ENCODE peak calls at places on chromosomes 12 and 14, in six cellular contexts. D, Q, C, Z, F and B are unnamed samples.

GRCh38 chr14:93894992-93895391 is 32.2 kb upstream of the FAM181A start:
- DNase-seq in D (no peak), Q (no peak), C (no peak), Z (no peak), F (no peak), B (no peak)

GRCh38 chr14:55438066-55438683 is 2.2 kb downstream of the TBPL2 start:
- DNase-seq in D (no peak), Q (peak), C (peak), Z (no peak), F (no peak), B (peak)

GRCh38 chr12:507261-507853 is 47.6 kb downstream of the B4GALNT3 start:
- DNase-seq in D (no peak), Q (no peak), C (no peak), Z (no peak), F (no peak), B (no peak)

GRCh38 chr12:132583311-132583710 is 27.1 kb downstream of the LRCOL1 start:
- DNase-seq in D (no peak), Q (no peak), C (no peak), Z (no peak), F (no peak), B (no peak)

GRCh38 chr12:101564912-101565311 is 29.9 kb upstream of the MYBPC1 start:
- DNase-seq in D (no peak), Q (no peak), C (no peak), Z (no peak), F (no peak), B (no peak)

GRCh38 chr12:120136093-120136770 is 19.7 kb upstream of the RAB35 start:
- DNase-seq in D (no peak), Q (no peak), C (no peak), Z (no peak), F (no peak), B (no peak)

GRCh38 chr14:32078030-32078793 is 1.1 kb downstream of the ARHGAP5 start:
- DNase-seq in D (no peak), Q (no peak), C (peak), Z (peak), F (no peak), B (no peak)

GRCh38 chr14:21455912-21456667 is at the start of gene CHD8:
- DNase-seq in D (peak), Q (peak), C (peak), Z (peak), F (peak), B (peak)

GRCh38 chr12:52205584-52206308 is 13.9 kb upstream of the KRT80 start:
- DNase-seq in D (no peak), Q (no peak), C (no peak), Z (no peak), F (no peak), B (no peak)

GRCh38 chr14:44507183-44507582 is at the start of gene FSCB:
- DNase-seq in D (no peak), Q (no peak), C (no peak), Z (no peak), F (no peak), B (no peak)

GRCh38 chr12:15712160-15712559 is 77.0 kb downstream of the EPS8 start:
- DNase-seq in D (no peak), Q (no peak), C (no peak), Z (no peak), F (no peak), B (no peak)

GRCh38 chr14:22928237-22929103 is 706 bp downstream of the PRMT5 start:
- DNase-seq in D (no peak), Q (no peak), C (no peak), Z (no peak), F (no peak), B (no peak)

GRCh38 chr12:47734725-47735480 is 9.6 kb upstream of the ENDOU start:
- DNase-seq in D (no peak), Q (no peak), C (no peak), Z (no peak), F (no peak), B (no peak)

GRCh38 chr12:112676526-112676925 is 115.0 kb upstream of the RPH3A start:
- DNase-seq in D (no peak), Q (no peak), C (no peak), Z (no peak), F (no peak), B (no peak)

GRCh38 chr14:44962573-44963528 is 861 bp downstream of the TOGARAM1 start:
- DNase-seq in D (no peak), Q (peak), C (peak), Z (peak), F (no peak), B (peak)

GRCh38 chr14:75982724-75983358 is 1.0 kb upstream of the TGFB3 start:
- DNase-seq in D (no peak), Q (no peak), C (no peak), Z (no peak), F (no peak), B (no peak)

GRCh38 chr14:81137316-81137715 is 83.4 kb downstream of the GTF2A1 start:
- DNase-seq in D (no peak), Q (peak), C (no peak), Z (no peak), F (peak), B (no peak)

GRCh38 chr14:91068642-91069041 is 8.2 kb upstream of the RPS6KA5 start:
- DNase-seq in D (no peak), Q (peak), C (no peak), Z (no peak), F (no peak), B (no peak)

GRCh38 chr12:120687570-120688289 is 781 bp downstream of the MLEC start:
- DNase-seq in D (no peak), Q (no peak), C (peak), Z (no peak), F (no peak), B (no peak)

GRCh38 chr12:57242329-57242690 is 8.7 kb downstream of the STAC3 start:
- DNase-seq in D (no peak), Q (no peak), C (no peak), Z (no peak), F (no peak), B (no peak)

GRCh38 chr14:35420036-35420811 is 15.7 kb upstream of the NFKBIA start:
- DNase-seq in D (no peak), Q (no peak), C (no peak), Z (no peak), F (no peak), B (no peak)

GRCh38 chr12:65962921-65963883 is 138.9 kb downstream of the HMGA2 start:
- DNase-seq in D (no peak), Q (peak), C (peak), Z (no peak), F (no peak), B (peak)
- TF ChIP-seq CTCF in D (no peak), Q (no peak), C (peak), Z (no peak), F (peak), B (peak)

GRCh38 chr14:52797653-52798052 is 6.2 kb upstream of the GNPNAT1 start:
- DNase-seq in D (no peak), Q (no peak), C (no peak), Z (no peak), F (no peak), B (no peak)

GRCh38 chr14:52802597-52802996 is 11.2 kb upstream of the GNPNAT1 start:
- DNase-seq in D (no peak), Q (no peak), C (no peak), Z (no peak), F (peak), B (no peak)

GRCh38 chr14:52793061-52793460 is 1.7 kb upstream of the GNPNAT1 start:
- DNase-seq in D (no peak), Q (no peak), C (no peak), Z (no peak), F (no peak), B (no peak)

GRCh38 chr14:52801014-52801708 is 9.8 kb upstream of the GNPNAT1 start:
- DNase-seq in D (no peak), Q (peak), C (no peak), Z (no peak), F (peak), B (no peak)

GRCh38 chr14:52798826-52799225 is 7.4 kb upstream of the GNPNAT1 start:
- DNase-seq in D (no peak), Q (no peak), C (no peak), Z (no peak), F (no peak), B (no peak)
- TF ChIP-seq CTCF in D (no peak), Q (no peak), C (no peak), Z (no peak), F (no peak), B (no peak)

DNA sequence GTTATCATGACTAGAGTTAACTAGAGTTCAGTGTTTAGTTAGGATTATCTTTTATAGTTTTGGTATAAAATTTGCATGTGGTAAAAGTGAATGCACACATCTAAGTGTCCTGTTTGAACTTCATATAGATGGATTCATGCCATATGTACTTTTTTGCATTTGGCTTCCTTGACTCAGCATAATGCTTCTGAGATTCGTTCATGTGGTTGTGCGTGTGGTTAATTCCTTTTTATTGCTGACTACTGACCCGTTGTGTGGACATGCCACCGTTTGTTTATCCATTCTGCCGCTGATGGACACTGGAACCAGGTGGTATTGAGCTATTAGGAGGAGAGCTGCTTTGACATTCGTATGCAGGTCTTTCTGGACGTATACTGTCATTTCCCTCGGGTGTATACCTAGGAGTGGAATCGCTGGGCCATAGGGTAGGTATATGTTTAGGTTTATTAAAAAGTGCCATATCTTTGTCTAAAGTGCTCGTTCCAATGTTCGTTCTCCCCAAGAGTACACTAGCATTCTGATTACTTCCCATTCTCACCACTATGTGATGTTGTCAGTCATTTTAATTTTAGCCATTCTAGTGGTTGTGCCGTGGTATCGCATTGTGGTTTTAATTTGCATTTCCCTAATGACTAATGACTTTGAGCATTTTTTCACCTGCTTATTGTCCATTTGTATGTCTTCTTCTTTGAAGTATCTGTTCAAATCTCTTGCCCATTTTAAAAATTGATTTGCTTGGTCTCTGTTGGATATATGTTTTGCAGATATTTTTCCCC is 37.7 kb downstream of the RIN3 start:
- DNase-seq in D (no peak), Q (no peak), C (no peak), Z (no peak), F (no peak), B (no peak)
- TF ChIP-seq CTCF in D (no peak), Q (peak), C (no peak), Z (no peak), F (no peak), B (no peak)

DNA sequence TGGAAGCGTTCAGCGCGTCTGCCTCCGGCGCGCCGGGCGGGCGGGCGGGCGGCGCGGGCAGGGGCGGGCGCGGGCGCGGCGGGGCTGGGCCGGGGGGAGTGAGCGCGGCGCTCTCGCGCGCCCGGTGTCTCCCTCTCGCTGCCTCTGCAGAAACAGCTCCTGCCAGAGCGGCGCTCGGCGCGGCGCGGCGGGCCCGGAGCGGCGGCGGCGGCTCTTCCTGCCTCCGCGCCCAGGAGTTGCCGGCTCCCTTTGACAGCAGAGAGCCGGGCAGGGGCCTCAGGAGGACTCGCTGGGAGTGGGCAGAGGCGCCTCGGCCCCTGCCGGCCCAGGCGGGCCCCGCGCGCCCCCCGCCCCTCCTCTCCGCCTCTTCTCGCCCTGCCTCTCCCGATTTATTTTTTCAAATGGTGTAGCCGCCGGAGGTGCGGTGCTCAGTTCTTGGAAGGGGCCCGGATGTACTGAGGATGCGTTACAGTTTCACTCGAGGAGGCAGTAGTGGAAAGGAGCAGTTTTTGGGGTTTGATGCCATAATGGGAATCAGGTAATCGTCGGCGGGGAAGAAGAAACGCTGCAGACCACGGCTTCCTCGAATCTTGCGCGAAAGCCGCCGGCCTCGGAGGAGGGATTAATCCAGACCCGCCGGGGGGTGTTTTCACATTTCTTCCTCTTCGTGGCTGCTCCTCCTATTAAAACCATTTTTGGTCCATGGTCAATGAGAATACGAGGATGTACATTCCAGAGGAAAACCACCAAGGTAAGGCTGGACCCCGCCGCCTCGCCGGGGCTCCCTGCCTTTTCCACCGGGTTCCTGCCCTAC is at the start of gene CACNA1C:
- DNase-seq in D (no peak), Q (no peak), C (peak), Z (no peak), F (no peak), B (peak)
- TF ChIP-seq CTCF in D (no peak), Q (peak), C (no peak), Z (peak), F (peak), B (no peak)

GRCh38 chr14:77653473-77653872 is 37.0 kb upstream of the SPTLC2 start:
- DNase-seq in D (no peak), Q (no peak), C (no peak), Z (no peak), F (no peak), B (no peak)
- TF ChIP-seq CTCF in D (no peak), Q (peak), C (no peak), Z (no peak), F (peak), B (no peak)

DNA sequence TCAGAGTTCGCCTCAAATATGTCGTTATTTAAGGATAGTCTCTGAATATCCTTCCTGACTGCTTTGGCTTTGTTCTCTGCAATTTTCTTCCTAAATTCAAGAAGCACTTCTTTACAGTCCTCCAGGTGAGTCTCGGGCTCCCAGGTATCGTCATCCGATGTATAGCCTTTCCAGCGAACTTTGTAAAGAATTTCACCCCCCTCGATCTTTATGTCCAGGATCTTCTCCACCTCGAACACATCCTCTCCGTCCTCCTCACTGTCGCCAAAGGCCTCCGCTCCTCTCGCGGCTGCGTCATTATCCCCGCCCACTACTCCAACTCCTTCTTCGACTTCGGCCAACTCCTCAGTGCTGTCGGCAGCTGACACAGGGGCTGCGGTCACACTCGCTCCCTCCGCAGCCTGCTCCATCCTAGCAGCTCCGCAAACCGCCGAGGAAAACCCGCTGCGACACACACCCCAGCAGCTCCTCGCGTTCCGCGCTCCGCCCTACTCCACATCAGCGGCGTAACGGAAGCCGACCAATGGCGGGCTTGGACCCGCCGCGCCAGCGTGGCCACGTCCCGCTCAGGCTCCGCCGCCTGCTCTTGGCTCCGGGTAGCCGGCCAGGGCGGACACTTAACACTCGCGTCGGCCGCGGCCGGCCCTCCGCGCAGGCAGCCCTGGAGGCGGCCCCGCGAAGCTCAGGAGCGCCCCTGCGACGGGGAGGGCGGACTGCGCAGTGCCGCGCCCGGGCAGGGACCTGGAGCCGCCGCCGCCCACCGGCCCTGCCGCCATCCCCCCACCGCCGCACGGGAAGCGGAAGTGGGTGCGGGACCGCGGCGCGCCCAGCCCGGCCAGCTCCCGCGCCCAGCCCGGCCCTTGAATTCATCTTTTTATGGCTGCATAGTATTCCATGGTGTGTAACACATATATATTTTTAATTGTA is 4.1 kb downstream of the CD163L1 start:
- DNase-seq in D (no peak), Q (peak), C (peak), Z (no peak), F (no peak), B (no peak)
- TF ChIP-seq CTCF in D (no peak), Q (no peak), C (no peak), Z (no peak), F (no peak), B (no peak)